ENCODE peak calls at places on chromosomes 4 and X, in eight cellular contexts. H is PC-3; V is ovary; F is CD4-positive, alpha-beta memory T cell; W is IMR-90; I is left lung; K is suprapubic skin; Q is Caco-2. J is an unnamed sample.

GRCh38 chr4:43282534-43282933 is 390.0 kb downstream of the GRXCR1 start:
- DNase-seq in K (no peak), V (no peak), I (no peak), F (no peak), H (no peak), Q (no peak), W (no peak), J (no peak)

GRCh38 chr4:117479673-117480072 is 394.3 kb upstream of the TRAM1L1 start:
- DNase-seq in V (no peak), H (no peak), Q (no peak), W (peak; percentile 20), I (no peak), F (no peak), K (no peak), J (no peak)

GRCh38 chr4:44257461-44257860 is 191.1 kb downstream of the KCTD8 start:
- DNase-seq in V (no peak), K (no peak), H (no peak), Q (no peak), I (no peak), W (no peak), F (no peak), J (no peak)

GRCh38 chr4:19739101-19739651 is 512.5 kb upstream of the SLIT2 start:
- DNase-seq in H (peak; percentile 84), F (no peak), V (no peak), K (no peak), I (no peak), W (peak; percentile 95), Q (no peak), J (no peak)

GRCh38 chr4:140602714-140603113 is 34.0 kb upstream of the UCP1 start:
- DNase-seq in W (no peak), V (no peak), H (no peak), F (no peak), K (no peak), I (no peak), Q (no peak), J (no peak)

GRCh38 chr4:69060651-69061308 is 35.5 kb upstream of the UGT2B7 start:
- DNase-seq in W (no peak), H (peak; percentile 39), V (no peak), Q (no peak), I (no peak), F (no peak), K (no peak), J (no peak)

GRCh38 chrX:123860983-123861382 is 1.1 kb downstream of the XIAP start:
- DNase-seq in V (no peak), I (no peak), W (peak; percentile 19), Q (no peak), K (no peak), F (no peak), H (peak; percentile 23), J (no peak)

GRCh38 chr4:91058345-91058744 is 931.2 kb downstream of the CCSER1 start:
- DNase-seq in V (no peak), H (peak; percentile 75), W (peak; percentile 0), I (no peak), Q (no peak), K (no peak), F (no peak), J (no peak)

GRCh38 chr4:148443550-148444295 is 1.5 kb upstream of the NR3C2 start:
- DNase-seq in Q (peak; percentile 3), V (peak; percentile 68), K (peak; percentile 79), F (peak; percentile 64), H (peak; percentile 5), W (no peak), I (peak; percentile 86), J (no peak)

GRCh38 chrX:82031250-82031649 is 829.3 kb downstream of the SH3BGRL start:
- DNase-seq in W (no peak), Q (no peak), H (no peak), F (no peak), K (no peak), I (no peak), V (no peak), J (no peak)

GRCh38 chr4:76175336-76175735 is 27.1 kb upstream of the NUP54 start:
- DNase-seq in H (no peak), I (no peak), K (no peak), F (no peak), V (no peak), Q (no peak), W (no peak), J (no peak)

GRCh38 chrX:19172741-19173140 is 50.5 kb upstream of the ADGRG2 start:
- DNase-seq in Q (no peak), K (no peak), W (no peak), V (no peak), I (no peak), H (peak; percentile 9), F (no peak), J (no peak)

GRCh38 chrX:72348247-72348979 is 42.7 kb upstream of the CITED1 start:
- DNase-seq in W (no peak), F (no peak), V (no peak), Q (no peak), H (no peak), I (no peak), K (no peak), J (no peak)

GRCh38 chrX:22134681-22135080 is 102.6 kb downstream of the PHEX start:
- DNase-seq in F (no peak), V (no peak), W (peak; percentile 86), I (no peak), Q (peak; percentile 52), H (peak; percentile 89), K (no peak), J (no peak)

GRCh38 chrX:30777575-30777974 is 111.5 kb downstream of the TAB3 start:
- DNase-seq in K (no peak), Q (no peak), I (no peak), H (no peak), W (no peak), F (no peak), V (no peak), J (no peak)

GRCh38 chr4:11429646-11430045 is 952 bp upstream of the HS3ST1 start:
- DNase-seq in K (no peak), I (no peak), F (no peak), W (no peak), Q (peak; percentile 25), V (no peak), H (peak; percentile 28), J (no peak)

GRCh38 chr4:116055857-116056827 is 942.7 kb upstream of the NDST4 start:
- DNase-seq in Q (no peak), H (peak; percentile 49), W (no peak), V (no peak), I (no peak), K (no peak), F (no peak), J (no peak)

DNA sequence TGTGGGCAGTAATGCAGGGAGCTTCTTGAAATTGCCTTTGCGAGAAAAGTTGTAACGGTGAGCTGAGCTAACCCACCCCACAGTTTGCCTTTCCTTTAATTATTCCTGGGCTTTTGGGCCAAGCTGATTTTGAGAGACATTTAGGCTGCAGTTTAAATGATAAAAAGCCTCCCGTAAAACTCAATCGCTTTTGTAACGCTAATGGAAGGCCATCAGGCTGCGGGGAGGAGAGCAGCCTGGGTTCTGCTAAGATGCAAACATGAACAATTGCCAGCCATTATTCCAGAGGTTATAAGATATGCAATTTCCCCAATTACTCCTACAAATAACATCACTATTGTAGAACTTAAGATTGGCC is 108.1 kb upstream of the FAM9C start:
- DNase-seq in V (no peak), W (no peak), K (no peak), F (no peak), H (no peak), I (no peak), Q (no peak), J (no peak)
- H3K4me3 ChIP-seq in V (no peak overlapping the region), W (no peak overlapping the region), K (no peak overlapping the region), F (no peak overlapping the region), H (no peak overlapping the region), I (no peak overlapping the region), Q (no peak overlapping the region), J (no peak overlapping the region)

GRCh38 chr4:53378171-53378482 is 686 bp downstream of the FIP1L1 start:
- DNase-seq in K (no peak), H (no peak), W (no peak), V (no peak), Q (no peak), F (no peak), I (no peak), J (no peak)
- H3K4me1 ChIP-seq in K (peaks cover 33% of the 10 kb centered on the region), H (peaks cover 25% of the 10 kb centered on the region), W (no peaks in the 10 kb centered on the region), V (peaks cover 3% of the 10 kb centered on the region), Q (peaks cover 14% of the 10 kb centered on the region), F (peaks cover 37% of the 10 kb centered on the region), I (no peaks in the 10 kb centered on the region), J (no peaks in the 10 kb centered on the region)

GRCh38 chrX:133412665-133413064 is 2.6 kb downstream of the GPC4 start:
- DNase-seq in V (no peak), I (no peak), F (no peak), K (no peak), Q (no peak), W (no peak), H (no peak), J (no peak)
- H3K4me3 ChIP-seq in V (no peak overlapping the region), I (peak overlapping the region; percentile 42), F (no peak overlapping the region), K (peak overlapping the region; percentile 64), Q (no peak overlapping the region), W (no peak overlapping the region), H (no peak overlapping the region), J (peak overlapping the region; percentile 65)

GRCh38 chr4:568351-568652 is 7.8 kb downstream of the TMEM271 start:
- DNase-seq in Q (no peak), V (no peak), H (no peak), W (no peak), I (no peak), F (no peak), K (no peak), J (no peak)
- H3K4me1 ChIP-seq in Q (no peaks in the 10 kb centered on the region), V (no peaks in the 10 kb centered on the region), H (no peaks in the 10 kb centered on the region), W (no peaks in the 10 kb centered on the region), I (no peaks in the 10 kb centered on the region), F (no peaks in the 10 kb centered on the region), K (no peaks in the 10 kb centered on the region), J (no peaks in the 10 kb centered on the region)

J was measured in NT2/D1.